ENCODE peak calls at places on chromosomes 12 and 14, in nine cellular contexts. One of them, this sample, is unnamed.

GRCh38 chr12:9588749-9589148 is 19.0 kb downstream of the KLRB1 start:
- DNase-seq in GM23248: no peak
- DNase-seq in H9: no peak
- DNase-seq in OCI-LY7: no peak
- DNase-seq in fibroblast of lung: no peak
- DNase-seq in IMR-90: no peak
- DNase-seq in PC-3: no peak
- DNase-seq in GM23338: no peak
- DNase-seq in A549: no peak
- DNase-seq in this sample: no peak

GRCh38 chr14:55103005-55103640 is 25.9 kb upstream of the LGALS3 start:
- DNase-seq in GM23248: peak; percentile 97
- DNase-seq in H9: peak; percentile 89
- DNase-seq in OCI-LY7: peak; percentile 84
- DNase-seq in fibroblast of lung: peak; percentile 97
- DNase-seq in IMR-90: peak; percentile 95
- DNase-seq in PC-3: peak; percentile 100
- DNase-seq in GM23338: peak; percentile 84
- DNase-seq in A549: peak; percentile 92
- DNase-seq in this sample: peak; percentile 62

GRCh38 chr12:108804361-108804949 is 52.9 kb downstream of the SSH1 start:
- DNase-seq in GM23248: peak; percentile 91
- DNase-seq in H9: no peak
- DNase-seq in OCI-LY7: no peak
- DNase-seq in fibroblast of lung: peak; percentile 98
- DNase-seq in IMR-90: peak; percentile 95
- DNase-seq in PC-3: no peak
- DNase-seq in GM23338: no peak
- DNase-seq in A549: no peak
- DNase-seq in this sample: peak; percentile 46

GRCh38 chr12:68910128-68910527 is 22.8 kb downstream of the CPM start:
- DNase-seq in GM23248: peak; percentile 40
- DNase-seq in H9: no peak
- DNase-seq in OCI-LY7: no peak
- DNase-seq in fibroblast of lung: peak; percentile 41
- DNase-seq in IMR-90: peak; percentile 50
- DNase-seq in PC-3: peak; percentile 71
- DNase-seq in GM23338: no peak
- DNase-seq in A549: no peak
- DNase-seq in this sample: no peak

GRCh38 chr12:109493090-109493489 is 15.7 kb downstream of the UBE3B start:
- DNase-seq in GM23248: no peak
- DNase-seq in H9: no peak
- DNase-seq in OCI-LY7: no peak
- DNase-seq in fibroblast of lung: no peak
- DNase-seq in IMR-90: no peak
- DNase-seq in PC-3: no peak
- DNase-seq in GM23338: no peak
- DNase-seq in A549: no peak
- DNase-seq in this sample: no peak

GRCh38 chr12:56020437-56021189 is at the start of gene IKZF4:
- DNase-seq in GM23248: no peak
- DNase-seq in H9: peak; percentile 87
- DNase-seq in OCI-LY7: no peak
- DNase-seq in fibroblast of lung: peak; percentile 94
- DNase-seq in IMR-90: peak; percentile 48
- DNase-seq in PC-3: no peak
- DNase-seq in GM23338: peak; percentile 85
- DNase-seq in A549: no peak
- DNase-seq in this sample: peak; percentile 80

GRCh38 chr12:50825372-50825838 is 17.3 kb upstream of the TMPRSS12 start:
- DNase-seq in GM23248: peak; percentile 86
- DNase-seq in H9: no peak
- DNase-seq in OCI-LY7: peak; percentile 76
- DNase-seq in fibroblast of lung: peak; percentile 89
- DNase-seq in IMR-90: peak; percentile 83
- DNase-seq in PC-3: peak; percentile 76
- DNase-seq in GM23338: peak; percentile 63
- DNase-seq in A549: peak; percentile 25
- DNase-seq in this sample: peak; percentile 37

GRCh38 chr12:58804749-58805148 is 115.6 kb downstream of the LRIG3 start:
- DNase-seq in GM23248: peak; percentile 13
- DNase-seq in H9: no peak
- DNase-seq in OCI-LY7: peak; percentile 2
- DNase-seq in fibroblast of lung: no peak
- DNase-seq in IMR-90: no peak
- DNase-seq in PC-3: peak; percentile 40
- DNase-seq in GM23338: peak; percentile 56
- DNase-seq in A549: peak; percentile 9
- DNase-seq in this sample: peak; percentile 38

GRCh38 chr12:25322918-25323773 is 72.4 kb upstream of the KRAS start:
- DNase-seq in GM23248: peak; percentile 52
- DNase-seq in H9: no peak
- DNase-seq in OCI-LY7: no peak
- DNase-seq in fibroblast of lung: peak; percentile 29
- DNase-seq in IMR-90: peak; percentile 46
- DNase-seq in PC-3: peak; percentile 47
- DNase-seq in GM23338: no peak
- DNase-seq in A549: no peak
- DNase-seq in this sample: no peak

GRCh38 chr12:25319233-25319984 is 68.7 kb upstream of the KRAS start:
- DNase-seq in GM23248: no peak
- DNase-seq in H9: no peak
- DNase-seq in OCI-LY7: no peak
- DNase-seq in fibroblast of lung: no peak
- DNase-seq in IMR-90: no peak
- DNase-seq in PC-3: no peak
- DNase-seq in GM23338: no peak
- DNase-seq in A549: no peak
- DNase-seq in this sample: no peak

GRCh38 chr12:25321772-25322171 is 71.0 kb upstream of the KRAS start:
- DNase-seq in GM23248: no peak
- DNase-seq in H9: no peak
- DNase-seq in OCI-LY7: no peak
- DNase-seq in fibroblast of lung: no peak
- DNase-seq in IMR-90: no peak
- DNase-seq in PC-3: no peak
- DNase-seq in GM23338: no peak
- DNase-seq in A549: no peak
- DNase-seq in this sample: no peak

GRCh38 chr12:25322351-25322750 is 71.6 kb upstream of the KRAS start:
- DNase-seq in GM23248: no peak
- DNase-seq in H9: no peak
- DNase-seq in OCI-LY7: peak; percentile 29
- DNase-seq in fibroblast of lung: no peak
- DNase-seq in IMR-90: no peak
- DNase-seq in PC-3: no peak
- DNase-seq in GM23338: no peak
- DNase-seq in A549: no peak
- DNase-seq in this sample: no peak

DNA sequence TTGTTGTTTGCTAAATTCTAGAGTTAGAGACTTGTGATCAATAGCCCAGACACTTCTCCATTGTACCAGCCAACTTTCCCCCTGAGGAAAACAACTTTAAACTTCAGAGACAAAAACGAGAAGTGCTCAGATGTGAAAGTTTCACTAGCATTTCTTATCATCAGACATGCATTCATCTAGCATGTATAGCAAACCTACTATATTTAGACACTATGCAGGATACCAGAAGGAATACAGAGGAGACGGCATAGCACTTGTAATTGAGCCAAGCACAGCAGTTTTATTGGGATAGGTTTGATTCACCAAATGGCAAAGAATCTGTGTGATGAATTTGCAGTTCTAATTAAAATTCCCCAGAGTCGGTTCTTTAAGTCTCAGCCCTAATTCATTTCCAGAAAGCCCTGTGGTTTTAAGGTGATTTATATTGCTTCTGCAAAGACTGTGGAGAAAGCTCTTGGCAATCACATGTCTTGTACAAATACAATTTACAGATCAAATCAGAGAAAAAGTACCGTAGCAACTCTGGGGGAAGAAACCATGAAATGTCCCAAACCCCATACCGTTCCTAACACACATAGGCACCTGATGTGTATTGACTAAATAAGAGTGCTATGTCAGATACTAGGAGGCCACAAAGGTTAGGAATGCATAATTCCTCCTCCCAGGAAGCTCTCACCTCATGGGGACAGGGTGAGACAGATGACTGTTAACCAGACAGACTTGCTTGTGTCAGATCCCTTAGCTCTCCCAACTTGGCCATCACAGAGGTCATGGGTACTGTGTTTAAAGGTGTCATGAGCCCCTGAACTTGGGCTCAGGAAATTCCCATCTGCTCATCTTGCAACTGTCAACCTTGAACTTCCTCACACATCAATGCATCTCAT is 69.6 kb upstream of the KRAS start:
- DNase-seq in GM23248: no peak
- DNase-seq in H9: no peak
- DNase-seq in OCI-LY7: peak; percentile 27
- DNase-seq in fibroblast of lung: no peak
- DNase-seq in IMR-90: no peak
- DNase-seq in PC-3: no peak
- DNase-seq in GM23338: no peak
- DNase-seq in A549: no peak
- DNase-seq in this sample: no peak
- H3K4me2 ChIP-seq in GM23248: no peak overlapping the region
- H3K4me2 ChIP-seq in H9: no peak overlapping the region
- H3K4me2 ChIP-seq in OCI-LY7: peak overlapping the region; percentile 54
- H3K4me2 ChIP-seq in fibroblast of lung: no peak overlapping the region
- H3K4me2 ChIP-seq in IMR-90: no peak overlapping the region
- H3K4me2 ChIP-seq in PC-3: no peak overlapping the region
- H3K4me2 ChIP-seq in GM23338: no peak overlapping the region
- H3K4me2 ChIP-seq in A549: no peak overlapping the region
- H3K4me2 ChIP-seq in this sample: no peak overlapping the region

GRCh38 chr12:4133636-4134433 is 139.7 kb upstream of the CCND2 start:
- DNase-seq in GM23248: no peak
- DNase-seq in H9: peak; percentile 73
- DNase-seq in OCI-LY7: no peak
- DNase-seq in fibroblast of lung: no peak
- DNase-seq in IMR-90: no peak
- DNase-seq in PC-3: no peak
- DNase-seq in GM23338: peak; percentile 57
- DNase-seq in A549: no peak
- DNase-seq in this sample: peak; percentile 34
- H3K4me2 ChIP-seq in GM23248: no peak overlapping the region
- H3K4me2 ChIP-seq in H9: peak overlapping the region; percentile 50
- H3K4me2 ChIP-seq in OCI-LY7: no peak overlapping the region
- H3K4me2 ChIP-seq in fibroblast of lung: no peak overlapping the region
- H3K4me2 ChIP-seq in IMR-90: no peak overlapping the region
- H3K4me2 ChIP-seq in PC-3: no peak overlapping the region
- H3K4me2 ChIP-seq in GM23338: peak overlapping the region; percentile 59
- H3K4me2 ChIP-seq in A549: no peak overlapping the region
- H3K4me2 ChIP-seq in this sample: peak overlapping the region; percentile 71

GRCh38 chr12:93173178-93173957 is 204.4 kb upstream of the NUDT4 start:
- DNase-seq in GM23248: peak; percentile 28
- DNase-seq in H9: no peak
- DNase-seq in OCI-LY7: no peak
- DNase-seq in fibroblast of lung: peak; percentile 81
- DNase-seq in IMR-90: peak; percentile 75
- DNase-seq in PC-3: no peak
- DNase-seq in GM23338: no peak
- DNase-seq in A549: no peak
- DNase-seq in this sample: no peak

GRCh38 chr12:93176166-93176565 is 201.6 kb upstream of the NUDT4 start:
- DNase-seq in GM23248: peak; percentile 76
- DNase-seq in H9: no peak
- DNase-seq in OCI-LY7: no peak
- DNase-seq in fibroblast of lung: peak; percentile 51
- DNase-seq in IMR-90: peak; percentile 76
- DNase-seq in PC-3: peak; percentile 18
- DNase-seq in GM23338: no peak
- DNase-seq in A549: no peak
- DNase-seq in this sample: no peak

GRCh38 chr12:93174473-93174872 is 203.3 kb upstream of the NUDT4 start:
- DNase-seq in GM23248: peak; percentile 8
- DNase-seq in H9: no peak
- DNase-seq in OCI-LY7: no peak
- DNase-seq in fibroblast of lung: no peak
- DNase-seq in IMR-90: no peak
- DNase-seq in PC-3: no peak
- DNase-seq in GM23338: no peak
- DNase-seq in A549: no peak
- DNase-seq in this sample: no peak

GRCh38 chr12:93176610-93177126 is 201.1 kb upstream of the NUDT4 start:
- DNase-seq in GM23248: no peak
- DNase-seq in H9: no peak
- DNase-seq in OCI-LY7: no peak
- DNase-seq in fibroblast of lung: no peak
- DNase-seq in IMR-90: no peak
- DNase-seq in PC-3: no peak
- DNase-seq in GM23338: no peak
- DNase-seq in A549: no peak
- DNase-seq in this sample: no peak

DNA sequence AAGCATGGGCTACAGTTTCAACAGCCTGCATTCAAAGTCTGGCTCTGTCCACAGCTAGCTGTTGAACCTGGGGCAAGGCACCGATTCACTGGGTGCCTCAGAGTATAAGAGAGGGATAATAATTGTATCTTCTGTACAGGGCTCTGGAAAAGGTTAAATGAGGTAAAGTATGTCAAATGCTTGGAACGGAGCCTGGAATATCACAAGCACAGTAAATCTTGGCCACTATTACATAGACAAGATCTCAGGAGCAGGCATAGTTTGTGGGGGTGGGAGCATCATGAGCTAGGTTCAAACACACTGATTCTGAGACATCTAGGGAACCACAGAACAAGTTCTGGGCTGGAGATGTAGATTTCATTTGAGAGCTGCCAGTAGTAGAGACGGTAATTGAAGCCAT is 203.7 kb upstream of the NUDT4 start:
- DNase-seq in GM23248: peak; percentile 78
- DNase-seq in H9: no peak
- DNase-seq in OCI-LY7: no peak
- DNase-seq in fibroblast of lung: peak; percentile 87
- DNase-seq in IMR-90: peak; percentile 93
- DNase-seq in PC-3: no peak
- DNase-seq in GM23338: no peak
- DNase-seq in A549: no peak
- DNase-seq in this sample: no peak
- H3K4me2 ChIP-seq in GM23248: peak overlapping the region; percentile 35
- H3K4me2 ChIP-seq in H9: no peak overlapping the region
- H3K4me2 ChIP-seq in OCI-LY7: no peak overlapping the region
- H3K4me2 ChIP-seq in fibroblast of lung: peak overlapping the region; percentile 4
- H3K4me2 ChIP-seq in IMR-90: peak overlapping the region; percentile 53
- H3K4me2 ChIP-seq in PC-3: no peak overlapping the region
- H3K4me2 ChIP-seq in GM23338: no peak overlapping the region
- H3K4me2 ChIP-seq in A549: no peak overlapping the region
- H3K4me2 ChIP-seq in this sample: no peak overlapping the region

GRCh38 chr14:102565959-102566358 is 26.5 kb upstream of the RCOR1 start:
- DNase-seq in GM23248: no peak
- DNase-seq in H9: no peak
- DNase-seq in OCI-LY7: no peak
- DNase-seq in fibroblast of lung: no peak
- DNase-seq in IMR-90: no peak
- DNase-seq in PC-3: no peak
- DNase-seq in GM23338: no peak
- DNase-seq in A549: no peak
- DNase-seq in this sample: no peak

GRCh38 chr14:102570334-102570995 is 22.0 kb upstream of the RCOR1 start:
- DNase-seq in GM23248: no peak
- DNase-seq in H9: peak; percentile 83
- DNase-seq in OCI-LY7: no peak
- DNase-seq in fibroblast of lung: no peak
- DNase-seq in IMR-90: no peak
- DNase-seq in PC-3: no peak
- DNase-seq in GM23338: peak; percentile 74
- DNase-seq in A549: no peak
- DNase-seq in this sample: no peak

GRCh38 chr14:102571043-102571442 is 21.4 kb upstream of the RCOR1 start:
- DNase-seq in GM23248: no peak
- DNase-seq in H9: no peak
- DNase-seq in OCI-LY7: no peak
- DNase-seq in fibroblast of lung: no peak
- DNase-seq in IMR-90: no peak
- DNase-seq in PC-3: no peak
- DNase-seq in GM23338: no peak
- DNase-seq in A549: no peak
- DNase-seq in this sample: no peak

GRCh38 chr14:102565331-102565887 is 27.0 kb upstream of the RCOR1 start:
- DNase-seq in GM23248: no peak
- DNase-seq in H9: no peak
- DNase-seq in OCI-LY7: peak; percentile 31
- DNase-seq in fibroblast of lung: no peak
- DNase-seq in IMR-90: no peak
- DNase-seq in PC-3: no peak
- DNase-seq in GM23338: no peak
- DNase-seq in A549: no peak
- DNase-seq in this sample: no peak

DNA sequence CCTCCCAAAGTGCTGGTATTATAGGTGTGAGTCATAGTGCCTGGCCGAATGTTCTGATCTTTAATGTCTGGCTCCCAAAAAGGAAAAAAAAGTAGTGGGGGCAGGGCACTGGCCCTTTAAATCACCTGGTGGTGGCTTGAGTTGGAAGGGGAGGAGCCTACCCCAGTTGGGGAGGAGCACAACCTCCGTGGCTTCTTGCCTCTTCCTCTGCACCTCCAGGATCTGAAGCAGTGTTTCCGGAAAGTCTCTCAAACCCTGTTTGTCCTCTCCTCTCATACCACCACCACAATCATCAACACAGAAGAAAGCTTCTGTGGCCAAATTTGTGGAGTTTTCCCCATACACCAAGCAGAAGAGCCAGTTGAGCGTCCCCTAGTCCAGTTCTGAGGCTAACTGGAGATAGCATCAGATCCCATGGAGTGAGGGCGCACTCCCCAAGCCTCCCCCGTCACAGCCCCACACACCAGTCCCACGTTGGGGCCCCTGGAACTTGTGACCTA is 24.3 kb upstream of the RCOR1 start:
- DNase-seq in GM23248: no peak
- DNase-seq in H9: peak; percentile 87
- DNase-seq in OCI-LY7: peak; percentile 77
- DNase-seq in fibroblast of lung: no peak
- DNase-seq in IMR-90: no peak
- DNase-seq in PC-3: peak; percentile 78
- DNase-seq in GM23338: peak; percentile 83
- DNase-seq in A549: peak; percentile 58
- DNase-seq in this sample: no peak
- H3K4me2 ChIP-seq in GM23248: no peak overlapping the region
- H3K4me2 ChIP-seq in H9: peak overlapping the region; percentile 55
- H3K4me2 ChIP-seq in OCI-LY7: peak overlapping the region; percentile 68
- H3K4me2 ChIP-seq in fibroblast of lung: no peak overlapping the region
- H3K4me2 ChIP-seq in IMR-90: no peak overlapping the region
- H3K4me2 ChIP-seq in PC-3: peak overlapping the region; percentile 60
- H3K4me2 ChIP-seq in GM23338: peak overlapping the region; percentile 65
- H3K4me2 ChIP-seq in A549: peak overlapping the region; percentile 79
- H3K4me2 ChIP-seq in this sample: no peak overlapping the region